ENCODE peak calls at places on chromosomes 4 and X, in nine cellular contexts. W is AG04449, E is GM19239, R is hypothalamus, F is NCI-H1092, H is occipital lobe, L is A549, P is breast epithelium, O is NCI-H345. Q is an unnamed sample.

GRCh38 chrX:22247169-22247568 is 25.5 kb upstream of the CBLL2 start:
- DNase-seq in R (no peak), P (no peak), F (no peak), W (peak), L (no peak), E (no peak), H (no peak), O (no peak), Q (no peak)

GRCh38 chr4:3177905-3178304 is 71.1 kb upstream of the MSANTD1 start:
- DNase-seq in H (no peak), R (no peak), L (no peak), F (no peak), P (no peak), E (no peak), O (no peak), W (no peak), Q (no peak)

GRCh38 chr4:157791236-157791635 is 381.6 kb downstream of the GASK1B start:
- DNase-seq in H (no peak), E (no peak), W (no peak), R (no peak), F (no peak), L (no peak), O (no peak), P (no peak), Q (no peak)

GRCh38 chr4:161629694-161630441 is 533.9 kb downstream of the FSTL5 start:
- DNase-seq in R (no peak), L (no peak), H (no peak), E (no peak), P (no peak), O (no peak), F (no peak), W (no peak), Q (no peak)

GRCh38 chr4:26076896-26077295 is 162.9 kb downstream of the SMIM20 start:
- DNase-seq in F (no peak), H (no peak), W (no peak), L (no peak), E (no peak), R (no peak), P (no peak), O (no peak), Q (no peak)

GRCh38 chr4:177321647-177322046 is 12.0 kb downstream of the NEIL3 start:
- DNase-seq in E (no peak), W (no peak), O (no peak), H (no peak), F (no peak), L (no peak), P (no peak), R (no peak), Q (no peak)

GRCh38 chrX:40474205-40474626 is 106.6 kb upstream of the ATP6AP2 start:
- DNase-seq in L (peak), R (no peak), O (peak), F (peak), P (no peak), H (no peak), W (no peak), E (no peak), Q (no peak)

GRCh38 chr4:153205757-153206156 is 1.5 kb downstream of the TRIM2 start:
- DNase-seq in L (no peak), O (no peak), H (no peak), W (no peak), P (no peak), E (no peak), F (no peak), R (no peak), Q (no peak)

GRCh38 chrX:19829817-19830216 is 57.6 kb downstream of the SH3KBP1 start:
- DNase-seq in O (no peak), E (no peak), R (no peak), P (no peak), W (no peak), L (no peak), F (no peak), H (no peak), Q (no peak)

GRCh38 chr4:133320576-133321170 is 171.6 kb downstream of the PCDH10 start:
- DNase-seq in F (no peak), O (peak), P (no peak), W (no peak), L (peak), E (peak), H (no peak), R (no peak), Q (no peak)

GRCh38 chr4:14837860-14838259 is 164.4 kb upstream of the CPEB2 start:
- DNase-seq in P (peak), H (no peak), R (no peak), W (no peak), L (peak), E (no peak), F (no peak), O (no peak), Q (no peak)

GRCh38 chr4:126991965-126992364 is 640.8 kb upstream of the INTU start:
- DNase-seq in L (no peak), H (no peak), R (no peak), O (no peak), F (no peak), W (no peak), E (no peak), P (no peak), Q (no peak)

Q was measured in spleen.